ENCODE peak calls at places on chromosome 7, in six cellular contexts. F, C, V, X, P and G are unnamed samples.

GRCh38 chr7:101952355-101953247 is 135.2 kb downstream of the CUX1 start:
- DNase-seq in X (no peak), P (peak), F (no peak), C (no peak), V (peak), G (no peak)

GRCh38 chr7:142355328-142355727 is 97.5 kb upstream of the PRSS58 start:
- DNase-seq in X (no peak), P (no peak), V (no peak), F (no peak), C (no peak), G (no peak)

GRCh38 chr7:92751902-92752901 is 84.2 kb downstream of the CDK6 start:
- DNase-seq in C (no peak), P (peak), V (no peak), X (no peak), F (no peak), G (peak)

GRCh38 chr7:155870334-155871180 is 58.3 kb upstream of the SHH start:
- DNase-seq in P (no peak), C (no peak), V (no peak), X (no peak), F (no peak), G (no peak)

GRCh38 chr7:34191766-34192550 is 286.6 kb downstream of the BMPER start:
- DNase-seq in X (no peak), C (no peak), F (no peak), P (no peak), V (no peak), G (no peak)

GRCh38 chr7:69661342-69661741 is 63.1 kb downstream of the AUTS2 start:
- DNase-seq in P (no peak), F (no peak), X (no peak), V (no peak), C (no peak), G (no peak)

GRCh38 chr7:96663457-96663856 is 46.2 kb downstream of the SEM1 start:
- DNase-seq in F (no peak), V (no peak), C (no peak), P (no peak), X (no peak), G (no peak)

GRCh38 chr7:23590529-23590928 is 6.7 kb upstream of the CCDC126 start:
- DNase-seq in P (no peak), X (no peak), C (no peak), F (no peak), V (no peak), G (no peak)

GRCh38 chr7:111438369-111439289 is 123.7 kb downstream of the IMMP2L start:
- DNase-seq in C (no peak), P (no peak), V (no peak), X (no peak), F (no peak), G (no peak)

GRCh38 chr7:26648429-26649015 is 215.9 kb downstream of the SKAP2 start:
- DNase-seq in F (no peak), P (no peak), C (no peak), X (no peak), V (no peak), G (peak)

GRCh38 chr7:30549933-30550493 is 44.7 kb upstream of the GARS1 start:
- DNase-seq in V (no peak), F (no peak), X (peak), P (no peak), C (no peak), G (peak)

GRCh38 chr7:87317691-87318245 is 27.7 kb upstream of the CROT start:
- DNase-seq in V (no peak), X (no peak), C (no peak), F (no peak), P (no peak), G (peak)

GRCh38 chr7:112112822-112113255 is 93.4 kb downstream of the DOCK4 start:
- DNase-seq in V (no peak), C (no peak), X (no peak), F (peak), P (no peak), G (no peak)

GRCh38 chr7:143978585-143978984 is 21.5 kb upstream of the OR6B1 start:
- DNase-seq in F (no peak), V (no peak), C (no peak), X (no peak), P (no peak), G (no peak)

GRCh38 chr7:152162287-152162686 is 136.8 kb downstream of the GALNT11 start:
- DNase-seq in P (no peak), F (no peak), V (no peak), C (no peak), X (no peak), G (no peak)

GRCh38 chr7:34821965-34822558 is 164.0 kb downstream of the NPSR1 start:
- DNase-seq in X (no peak), C (no peak), P (no peak), F (no peak), V (no peak), G (no peak)

GRCh38 chr7:17633099-17633498 is 307.2 kb downstream of the SNX13 start:
- DNase-seq in V (no peak), F (no peak), P (peak), C (no peak), X (no peak), G (peak)

GRCh38 chr7:131544449-131545425 is 11.7 kb downstream of the PODXL start:
- DNase-seq in P (no peak), X (peak), F (no peak), V (peak), C (no peak), G (no peak)

GRCh38 chr7:2166625-2167280 is 66.0 kb downstream of the MAD1L1 start:
- DNase-seq in X (no peak), C (no peak), V (peak), P (no peak), F (no peak), G (no peak)

GRCh38 chr7:10239643-10240345 is 733.9 kb upstream of the PHF14 start:
- DNase-seq in P (no peak), X (no peak), C (no peak), V (no peak), F (no peak), G (no peak)

GRCh38 chr7:1639071-1639470 is 31.0 kb upstream of the ELFN1 start:
- DNase-seq in X (no peak), V (peak), F (no peak), P (no peak), C (no peak), G (no peak)

GRCh38 chr7:55164527-55164926 is 145.7 kb downstream of the EGFR start:
- DNase-seq in F (no peak), C (no peak), V (no peak), X (no peak), P (no peak), G (no peak)

GRCh38 chr7:27168265-27168947 is 3.1 kb upstream of the HOXA9 start:
- DNase-seq in V (peak), X (no peak), C (peak), F (no peak), P (no peak), G (no peak)

GRCh38 chr7:22565315-22565811 is 65.4 kb upstream of the STEAP1B start:
- DNase-seq in V (peak), P (no peak), F (no peak), C (no peak), X (no peak), G (peak)

GRCh38 chr7:25235471-25235870 is 7.2 kb upstream of the NPVF start:
- DNase-seq in F (no peak), C (no peak), X (no peak), V (no peak), P (no peak), G (no peak)

DNA sequence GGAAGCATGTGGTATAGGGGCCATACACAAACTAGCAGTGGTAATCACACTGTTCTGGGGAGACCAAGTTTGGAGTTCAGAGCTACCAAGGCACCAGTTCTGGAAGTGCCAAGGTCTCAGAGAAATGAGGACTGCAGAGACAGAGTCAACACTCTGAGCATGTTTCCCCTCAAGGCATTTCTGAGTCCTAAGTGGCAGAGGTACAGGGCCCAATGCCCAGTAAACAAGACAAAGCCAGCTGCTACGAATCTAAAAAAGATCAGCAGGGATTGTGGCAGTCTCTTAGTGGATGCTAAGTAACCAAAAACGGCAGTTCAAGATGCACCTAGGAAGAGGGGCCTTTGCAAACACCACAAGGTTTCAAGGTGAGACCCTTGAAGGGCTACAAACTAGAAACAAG is 271.9 kb downstream of the TNS3 start:
- DNase-seq in C (no peak), P (no peak), V (no peak), X (no peak), F (no peak), G (no peak)
- H3K27ac ChIP-seq in C (no peak), P (no peak), V (peak), X (no peak), F (no peak), G (no peak)

DNA sequence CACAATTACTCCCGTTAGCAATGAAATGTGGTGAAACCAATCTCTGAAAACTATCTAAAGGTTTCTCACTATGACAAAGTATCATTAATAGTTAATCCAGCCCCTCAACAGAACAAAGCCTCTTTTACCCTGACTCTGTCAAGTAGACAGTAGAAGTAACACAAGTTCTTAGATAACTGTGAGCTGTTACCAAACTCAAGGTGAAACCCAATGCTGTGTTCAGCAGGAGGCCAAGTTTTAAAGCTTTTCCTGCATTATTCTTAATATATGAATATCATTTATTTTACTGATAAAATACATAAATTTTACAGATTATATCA is 109.1 kb downstream of the SRPK2 start:
- DNase-seq in F (no peak), X (no peak), C (no peak), P (no peak), V (no peak), G (no peak)
- H3K27ac ChIP-seq in F (no peak), X (no peak), C (no peak), P (no peak), V (no peak), G (peak)

GRCh38 chr7:39978252-39978934 is 28.3 kb downstream of the CDK13 start:
- DNase-seq in C (no peak), P (no peak), F (no peak), V (no peak), X (no peak), G (no peak)
- H3K27ac ChIP-seq in C (no peak), P (no peak), F (no peak), V (no peak), X (no peak), G (no peak)

GRCh38 chr7:77222065-77222464 is 22.4 kb upstream of the FGL2 start:
- DNase-seq in F (no peak), P (no peak), X (no peak), C (no peak), V (no peak), G (no peak)
- H3K27ac ChIP-seq in F (no peak), P (no peak), X (no peak), C (no peak), V (no peak), G (no peak)

GRCh38 chr7:20831976-20832375 is 45.3 kb upstream of the SP8 start:
- DNase-seq in P (no peak), F (no peak), X (no peak), V (no peak), C (no peak), G (no peak)

GRCh38 chr7:20834656-20835055 is 48.0 kb upstream of the SP8 start:
- DNase-seq in P (no peak), C (no peak), V (no peak), F (no peak), X (no peak), G (no peak)

GRCh38 chr7:20839196-20839735 is 52.6 kb upstream of the SP8 start:
- DNase-seq in F (no peak), P (no peak), C (no peak), V (no peak), X (no peak), G (peak)

GRCh38 chr7:20831451-20831850 is 44.8 kb upstream of the SP8 start:
- DNase-seq in C (no peak), P (no peak), V (no peak), X (no peak), F (no peak), G (no peak)

DNA sequence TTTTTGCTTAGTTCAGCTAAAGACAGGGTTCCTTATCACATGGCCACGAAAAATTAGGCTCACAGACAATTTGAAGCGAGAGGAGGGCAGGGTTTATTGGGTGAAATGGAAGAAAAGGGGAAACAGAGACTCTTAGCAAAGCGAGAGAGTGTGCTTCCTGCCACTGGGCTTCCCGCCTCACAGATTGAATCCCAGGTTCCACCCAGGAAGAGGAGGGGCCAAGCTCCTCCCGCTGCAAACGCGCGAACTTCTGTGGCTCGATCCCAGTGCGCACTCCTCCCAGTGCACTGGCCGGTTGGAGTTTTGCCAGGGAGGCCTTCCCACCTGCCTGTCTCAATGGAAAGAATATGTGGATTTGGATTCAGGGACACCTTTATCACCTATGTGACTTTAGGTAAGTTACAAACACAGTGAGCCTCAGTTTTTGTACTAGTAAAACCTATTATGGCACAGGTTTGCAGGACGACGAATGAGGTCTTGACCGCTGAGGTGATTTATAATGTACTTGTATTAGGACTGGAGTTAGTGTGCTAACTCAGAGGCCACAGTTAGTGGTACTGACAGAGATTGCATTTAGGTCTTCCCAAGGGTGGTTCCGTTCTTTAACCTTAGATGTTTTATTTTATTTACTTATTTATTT is 48.5 kb upstream of the SP8 start:
- DNase-seq in C (no peak), V (no peak), F (no peak), X (no peak), P (no peak), G (no peak)
- H3K27ac ChIP-seq in C (no peak), V (no peak), F (no peak), X (no peak), P (no peak), G (no peak)